ENCODE peak calls at places on chromosomes 11 and 22, in four cellular contexts. Z, P, D and O are unnamed samples.

GRCh38 chr11:47731466-47731865 is 16.3 kb upstream of the AGBL2 start:
- DNase-seq in Z (no peak), P (no peak), D (no peak), O (no peak)

GRCh38 chr11:19889531-19889930 is 176.9 kb downstream of the NAV2 start:
- DNase-seq in Z (no peak), P (no peak), D (no peak), O (no peak)

GRCh38 chr22:37804886-37805857 is 2.6 kb upstream of the GCAT start:
- DNase-seq in Z (no peak), P (peak), D (no peak), O (peak)

GRCh38 chr11:47987781-47988180 is 7.4 kb downstream of the PTPRJ start:
- DNase-seq in Z (no peak), P (no peak), D (no peak), O (no peak)

GRCh38 chr22:46050916-46051614 is 74.1 kb upstream of the WNT7B start:
- DNase-seq in Z (no peak), P (no peak), D (no peak), O (no peak)

GRCh38 chr11:116953525-116954284 is 116.3 kb upstream of the APOA1 start:
- DNase-seq in Z (no peak), P (no peak), D (no peak), O (no peak)

GRCh38 chr11:35308157-35308556 is 111.2 kb downstream of the SLC1A2 start:
- DNase-seq in Z (no peak), P (no peak), D (no peak), O (no peak)

GRCh38 chr11:18671246-18671645 is 27.3 kb upstream of the TMEM86A start:
- DNase-seq in Z (no peak), P (no peak), D (no peak), O (no peak)

GRCh38 chr11:66334605-66335442 is 1.4 kb downstream of the RIN1 start:
- DNase-seq in Z (no peak), P (no peak), D (peak), O (no peak)

GRCh38 chr22:39723899-39724351 is 153.4 kb downstream of the CACNA1I start:
- DNase-seq in Z (no peak), P (peak), D (peak), O (no peak)

GRCh38 chr11:7046474-7046873 is 26.2 kb downstream of the NLRP14 start:
- DNase-seq in Z (no peak), P (no peak), D (no peak), O (no peak)

GRCh38 chr11:127454856-127455255 is 454.3 kb upstream of the KIRREL3 start:
- DNase-seq in Z (no peak), P (no peak), D (no peak), O (no peak)

GRCh38 chr22:47340851-47341436 is 578.5 kb downstream of the TBC1D22A start:
- DNase-seq in Z (no peak), P (no peak), D (no peak), O (no peak)

GRCh38 chr11:77201370-77201769 is 73.3 kb downstream of the MYO7A start:
- DNase-seq in Z (no peak), P (no peak), D (no peak), O (no peak)

GRCh38 chr11:70281114-70281729 is 10.7 kb downstream of the PPFIA1 start:
- DNase-seq in Z (no peak), P (no peak), D (no peak), O (no peak)

GRCh38 chr11:13834463-13834862 is 128.1 kb upstream of the SPON1 start:
- DNase-seq in Z (no peak), P (no peak), D (peak), O (peak)

GRCh38 chr11:13278620-13279486 is 1.3 kb downstream of the BMAL1 start:
- DNase-seq in Z (no peak), P (no peak), D (no peak), O (no peak)

GRCh38 chr22:45217345-45217744 is 23.3 kb downstream of the KIAA0930 start:
- DNase-seq in Z (no peak), P (no peak), D (no peak), O (no peak)

GRCh38 chr11:15166204-15166603 is 51.5 kb downstream of the INSC start:
- DNase-seq in Z (no peak), P (no peak), D (no peak), O (no peak)

GRCh38 chr11:118908931-118909618 is 16.7 kb downstream of the BCL9L start:
- DNase-seq in Z (no peak), P (no peak), D (no peak), O (peak)

GRCh38 chr11:2777871-2778629 is 78.3 kb upstream of the KCNQ1OT1 start:
- DNase-seq in Z (no peak), P (no peak), D (no peak), O (no peak)

GRCh38 chr11:94194712-94195111 is 66.1 kb downstream of the PANX1 start:
- DNase-seq in Z (no peak), P (no peak), D (no peak), O (no peak)

GRCh38 chr11:12109591-12110196 is 696 bp upstream of the MICAL2 start:
- DNase-seq in Z (no peak), P (no peak), D (peak), O (no peak)

GRCh38 chr11:34213366-34213765 is 107.9 kb downstream of the NAT10 start:
- DNase-seq in Z (no peak), P (no peak), D (no peak), O (no peak)

GRCh38 chr22:49784630-49784971 is 43.1 kb downstream of the BRD1 start:
- DNase-seq in Z (no peak), P (no peak), D (no peak), O (no peak)

GRCh38 chr22:49783926-49784629 is 43.6 kb downstream of the BRD1 start:
- DNase-seq in Z (no peak), P (no peak), D (no peak), O (no peak)

GRCh38 chr22:49784987-49785614 is 42.6 kb downstream of the BRD1 start:
- DNase-seq in Z (no peak), P (no peak), D (no peak), O (no peak)

GRCh38 chr22:49786976-49787843 is 40.5 kb downstream of the BRD1 start:
- DNase-seq in Z (no peak), P (no peak), D (no peak), O (no peak)

DNA sequence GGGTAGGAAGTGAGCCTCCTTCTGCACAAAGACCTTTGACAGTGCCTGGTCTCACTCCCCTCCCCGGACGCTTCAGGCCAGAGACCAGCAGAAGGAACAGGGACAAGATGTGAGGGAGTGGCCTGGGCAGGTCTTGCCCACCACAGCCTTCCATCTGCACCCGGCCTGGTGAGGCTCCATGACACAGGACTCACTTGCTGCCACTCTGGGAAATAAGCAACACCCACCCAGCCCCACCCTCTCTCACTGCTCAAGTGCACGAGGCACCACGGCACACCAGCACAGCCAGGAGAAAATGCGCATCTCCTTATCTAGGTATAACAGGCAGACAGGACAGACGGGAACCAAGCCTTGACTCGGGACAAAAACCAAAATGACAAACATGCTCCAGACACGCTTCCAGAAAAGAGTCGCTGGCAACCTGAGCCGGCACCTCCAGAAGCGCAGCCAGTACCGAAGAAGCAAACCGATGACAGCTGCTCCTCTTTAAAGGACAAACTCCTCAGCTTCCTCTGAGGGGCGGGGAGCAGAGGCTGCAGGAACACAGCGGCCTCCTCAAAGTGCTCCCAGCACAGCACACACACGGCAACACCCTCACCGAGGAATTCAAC is 41.7 kb downstream of the BRD1 start:
- DNase-seq in Z (no peak), P (no peak), D (peak), O (no peak)
- TF ChIP-seq TARDBP in Z (no peak), P (no peak), D (no peak), O (no peak)

DNA sequence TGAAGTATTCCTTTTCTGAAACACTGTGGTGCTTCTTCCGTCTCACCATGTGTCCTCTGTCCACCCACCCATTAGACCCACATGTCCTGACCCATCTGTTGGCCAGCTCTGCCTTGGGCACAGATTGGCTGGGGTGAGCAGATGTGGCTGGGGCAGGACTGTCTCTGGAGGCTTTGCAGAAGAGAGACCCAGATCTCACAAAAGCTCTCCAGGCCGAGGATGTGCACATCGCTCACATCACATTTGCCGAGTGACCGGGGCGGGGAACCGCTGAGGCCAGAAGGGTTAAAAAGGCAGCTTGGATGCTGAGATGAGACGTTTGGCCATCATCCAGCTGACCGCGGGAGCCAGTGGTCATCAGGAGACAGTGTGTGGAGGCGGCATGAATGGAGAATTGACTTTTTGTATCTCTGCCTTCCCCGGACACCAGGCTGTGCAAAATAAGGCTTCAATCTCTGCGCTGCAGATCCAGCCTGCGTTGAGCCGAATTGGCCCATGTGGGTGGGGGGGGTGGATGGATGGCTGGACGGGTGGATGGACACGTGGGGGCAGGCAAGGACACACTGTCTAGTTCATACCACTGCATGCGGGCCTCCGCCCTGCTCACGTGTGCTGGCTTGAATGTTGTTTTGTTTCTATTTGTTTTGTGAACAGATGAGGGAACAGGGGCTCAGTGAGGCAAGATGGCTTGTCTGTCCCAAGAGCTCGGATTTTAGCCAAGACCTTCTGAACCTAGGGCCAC is 6.1 kb downstream of the IFITM10 start:
- DNase-seq in Z (no peak), P (no peak), D (no peak), O (no peak)
- TF ChIP-seq TARDBP in Z (no peak), P (no peak), D (no peak), O (no peak)

GRCh38 chr11:130037058-130037457 is 32.6 kb upstream of the APLP2 start:
- DNase-seq in Z (no peak), P (peak), D (no peak), O (no peak)
- TF ChIP-seq TARDBP in Z (no peak), P (no peak), D (no peak), O (no peak)

GRCh38 chr22:31646186-31647019 is 15.6 kb downstream of the PISD start:
- DNase-seq in Z (no peak), P (peak), D (no peak), O (peak)
- TF ChIP-seq TARDBP in Z (no peak), P (no peak), D (no peak), O (no peak)

DNA sequence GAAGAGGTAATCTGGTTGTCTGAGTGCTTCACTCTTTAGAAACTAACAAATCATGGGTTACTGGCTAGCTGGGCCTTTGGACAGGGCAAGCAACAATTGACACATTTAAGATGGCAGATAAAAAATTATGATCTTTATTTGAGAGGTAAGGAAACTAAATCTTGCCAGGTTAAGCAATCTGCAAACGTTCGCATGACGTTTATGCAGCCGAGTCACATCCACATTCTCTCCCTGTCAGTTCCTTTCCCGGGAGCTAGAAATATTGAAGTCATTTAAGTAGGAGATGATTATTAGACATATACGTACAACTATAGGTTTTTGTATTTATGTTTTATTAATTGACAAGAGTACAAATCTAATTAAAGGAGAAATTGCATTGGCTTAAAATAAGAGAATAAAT is 57.4 kb upstream of the RCN1 start:
- DNase-seq in Z (no peak), P (no peak), D (no peak), O (no peak)
- TF ChIP-seq TARDBP in Z (no peak), P (no peak), D (no peak), O (no peak)

GRCh38 chr22:17888855-17889254 is 114.6 kb upstream of the BID start:
- DNase-seq in Z (no peak), P (no peak), D (peak), O (peak)

GRCh38 chr22:17893900-17894299 is 119.6 kb upstream of the BID start:
- DNase-seq in Z (no peak), P (peak), D (no peak), O (no peak)

GRCh38 chr22:17890892-17891291 is 116.6 kb upstream of the BID start:
- DNase-seq in Z (no peak), P (no peak), D (no peak), O (no peak)

GRCh38 chr22:17890245-17890671 is 116.0 kb upstream of the BID start:
- DNase-seq in Z (no peak), P (no peak), D (no peak), O (no peak)

GRCh38 chr22:17891427-17892167 is 117.3 kb upstream of the BID start:
- DNase-seq in Z (no peak), P (peak), D (peak), O (peak)
- TF ChIP-seq TARDBP in Z (no peak), P (no peak), D (no peak), O (no peak)

GRCh38 chr22:28925916-28926315 is 42.5 kb downstream of the ZNRF3 start:
- DNase-seq in Z (no peak), P (no peak), D (no peak), O (no peak)

GRCh38 chr22:28920757-28921584 is 37.6 kb downstream of the ZNRF3 start:
- DNase-seq in Z (peak), P (peak), D (no peak), O (no peak)

GRCh38 chr22:28922540-28923244 is 39.3 kb downstream of the ZNRF3 start:
- DNase-seq in Z (no peak), P (peak), D (no peak), O (no peak)

GRCh38 chr22:28921585-28921879 is 38.2 kb downstream of the ZNRF3 start:
- DNase-seq in Z (no peak), P (peak), D (no peak), O (no peak)

DNA sequence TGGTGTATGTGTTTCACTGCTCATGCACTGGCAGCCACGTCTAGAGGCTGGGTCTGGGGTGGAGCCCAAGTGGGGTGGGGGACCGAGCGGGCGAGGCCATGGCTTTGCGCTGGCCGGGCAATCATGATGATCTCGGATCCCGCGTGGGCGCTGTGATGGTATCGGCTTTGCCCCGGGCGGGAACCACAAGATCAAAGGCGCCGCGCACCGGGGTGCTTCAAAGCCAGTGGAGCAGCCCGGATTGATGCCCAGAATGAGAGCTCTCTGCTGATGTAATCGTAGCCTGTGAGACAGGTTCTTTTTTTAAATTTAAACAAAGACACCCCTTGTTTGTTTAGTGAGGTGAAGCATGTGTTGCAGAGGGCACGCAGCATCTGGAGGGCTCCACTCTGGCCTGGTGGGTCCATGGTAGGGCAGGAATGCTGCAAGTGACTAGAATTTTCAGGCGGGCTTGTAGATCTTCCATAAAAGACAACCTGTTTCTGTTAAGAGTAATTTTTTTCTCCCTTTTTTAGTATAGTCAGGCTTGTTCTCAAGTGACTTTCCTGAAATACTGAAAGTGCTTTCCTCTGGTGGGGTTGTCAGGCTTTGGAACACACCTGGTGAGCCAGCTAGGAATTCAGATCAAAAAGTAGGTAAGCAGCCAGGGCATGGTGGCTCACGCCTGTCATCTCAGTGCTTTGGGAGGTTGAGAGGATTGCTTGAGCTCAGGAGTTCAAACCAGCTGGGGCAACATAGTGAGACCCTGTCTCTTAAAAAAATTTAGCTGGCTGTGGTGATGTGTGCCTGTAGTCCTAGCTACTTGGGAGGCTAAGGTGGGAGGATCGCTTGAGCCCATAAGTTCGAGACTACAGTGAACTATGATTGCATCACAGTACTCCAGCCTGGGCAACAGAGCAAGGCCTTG is 40.7 kb downstream of the ZNRF3 start:
- DNase-seq in Z (no peak), P (peak), D (no peak), O (no peak)
- TF ChIP-seq TARDBP in Z (no peak), P (no peak), D (no peak), O (no peak)

GRCh38 chr11:75279273-75279672 is 38.7 kb downstream of the TPBGL start:
- DNase-seq in Z (no peak), P (no peak), D (no peak), O (no peak)
- TF ChIP-seq TARDBP in Z (no peak), P (no peak), D (no peak), O (no peak)

DNA sequence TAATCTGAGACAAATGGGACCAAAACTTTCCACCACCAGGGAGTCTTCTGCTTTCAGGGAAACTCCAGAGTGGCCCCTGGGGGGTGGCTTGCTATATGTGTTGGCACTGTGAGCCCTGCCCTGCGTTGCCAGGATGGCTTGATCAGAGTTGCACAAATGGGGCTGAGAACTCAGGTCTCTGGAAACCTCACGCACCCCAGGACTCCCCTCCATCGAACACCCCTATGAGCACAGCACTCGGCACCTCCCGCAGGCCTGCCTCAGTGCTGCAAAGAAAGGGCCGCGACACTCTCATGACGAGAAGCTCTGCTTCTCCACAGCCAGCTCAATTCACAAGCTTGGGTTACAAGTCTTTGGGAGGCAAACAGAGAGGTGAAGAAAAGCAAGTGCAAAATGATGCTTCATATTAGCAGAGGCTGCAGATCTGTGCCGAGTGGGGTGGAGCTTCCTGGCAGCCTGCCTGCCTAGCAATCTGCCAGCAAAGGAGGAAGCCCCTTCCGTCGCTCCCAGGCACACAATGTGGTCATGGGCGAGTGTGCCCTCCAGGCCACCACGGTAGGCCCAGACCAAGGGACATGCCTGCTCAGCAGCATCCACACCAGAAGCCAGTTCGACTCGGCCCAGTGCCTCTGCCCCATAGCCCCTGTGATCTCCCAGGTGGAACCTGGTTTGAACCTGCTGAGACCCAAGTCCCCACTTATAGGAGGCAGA is 55.7 kb downstream of the MYH9 start:
- DNase-seq in Z (peak), P (no peak), D (no peak), O (no peak)
- TF ChIP-seq TARDBP in Z (no peak), P (no peak), D (no peak), O (no peak)